ENCODE peak calls at places on chromosomes 11 and 22, in ten cellular contexts. One of them, this sample, is unnamed.

GRCh38 chr11:63840356-63841060 is 1.6 kb downstream of the MARK2 start:
- DNase-seq in AG04450: no peak
- DNase-seq in retinal pigment epithelial cell: no peak
- DNase-seq in tibial artery: no peak
- DNase-seq in IMR-90: no peak
- DNase-seq in CD4-positive, alpha-beta T cell: no peak
- DNase-seq in MCF 10A: peak
- DNase-seq in tibial nerve: no peak
- DNase-seq in HL-60: peak
- DNase-seq in stomach: no peak
- DNase-seq in this sample: no peak

GRCh38 chr11:297666-298405 is 1.5 kb downstream of the IFITM5 start:
- DNase-seq in CD4-positive, alpha-beta T cell: peak
- DNase-seq in MCF 10A: no peak
- DNase-seq in retinal pigment epithelial cell: no peak
- DNase-seq in tibial artery: peak
- DNase-seq in stomach: no peak
- DNase-seq in IMR-90: no peak
- DNase-seq in AG04450: no peak
- DNase-seq in tibial nerve: peak
- DNase-seq in HL-60: no peak
- DNase-seq in this sample: no peak

GRCh38 chr22:50621491-50621880 is 6.5 kb downstream of the ARSA start:
- DNase-seq in MCF 10A: peak
- DNase-seq in tibial nerve: no peak
- DNase-seq in retinal pigment epithelial cell: no peak
- DNase-seq in CD4-positive, alpha-beta T cell: peak
- DNase-seq in IMR-90: no peak
- DNase-seq in AG04450: no peak
- DNase-seq in tibial artery: peak
- DNase-seq in HL-60: peak
- DNase-seq in stomach: no peak
- DNase-seq in this sample: no peak

GRCh38 chr11:79045811-79046304 is 395.0 kb downstream of the TENM4 start:
- DNase-seq in tibial nerve: no peak
- DNase-seq in MCF 10A: peak
- DNase-seq in IMR-90: peak
- DNase-seq in AG04450: no peak
- DNase-seq in CD4-positive, alpha-beta T cell: no peak
- DNase-seq in tibial artery: no peak
- DNase-seq in stomach: no peak
- DNase-seq in retinal pigment epithelial cell: no peak
- DNase-seq in HL-60: no peak
- DNase-seq in this sample: no peak

GRCh38 chr11:69674267-69674885 is 777 bp downstream of the LTO1 start:
- DNase-seq in tibial nerve: no peak
- DNase-seq in CD4-positive, alpha-beta T cell: no peak
- DNase-seq in retinal pigment epithelial cell: peak
- DNase-seq in tibial artery: no peak
- DNase-seq in IMR-90: peak
- DNase-seq in AG04450: peak
- DNase-seq in HL-60: peak
- DNase-seq in MCF 10A: peak
- DNase-seq in stomach: peak
- DNase-seq in this sample: no peak

GRCh38 chr11:23727821-23728220 is 769.0 kb upstream of the LUZP2 start:
- DNase-seq in stomach: no peak
- DNase-seq in IMR-90: peak
- DNase-seq in AG04450: peak
- DNase-seq in CD4-positive, alpha-beta T cell: no peak
- DNase-seq in tibial nerve: no peak
- DNase-seq in MCF 10A: peak
- DNase-seq in HL-60: no peak
- DNase-seq in retinal pigment epithelial cell: peak
- DNase-seq in tibial artery: no peak
- DNase-seq in this sample: no peak

GRCh38 chr22:25702046-25702445 is 39.9 kb upstream of the MYO18B start:
- DNase-seq in tibial nerve: no peak
- DNase-seq in IMR-90: peak
- DNase-seq in AG04450: no peak
- DNase-seq in HL-60: no peak
- DNase-seq in retinal pigment epithelial cell: no peak
- DNase-seq in tibial artery: no peak
- DNase-seq in stomach: no peak
- DNase-seq in CD4-positive, alpha-beta T cell: no peak
- DNase-seq in MCF 10A: peak
- DNase-seq in this sample: no peak

GRCh38 chr11:69536406-69536805 is 54.9 kb downstream of the LINC01488 start:
- DNase-seq in MCF 10A: no peak
- DNase-seq in stomach: no peak
- DNase-seq in CD4-positive, alpha-beta T cell: no peak
- DNase-seq in AG04450: no peak
- DNase-seq in tibial nerve: no peak
- DNase-seq in retinal pigment epithelial cell: no peak
- DNase-seq in tibial artery: peak
- DNase-seq in HL-60: no peak
- DNase-seq in IMR-90: no peak
- DNase-seq in this sample: no peak

GRCh38 chr22:46501701-46502100 is 35.7 kb downstream of the CELSR1 start:
- DNase-seq in tibial artery: no peak
- DNase-seq in MCF 10A: peak
- DNase-seq in CD4-positive, alpha-beta T cell: no peak
- DNase-seq in AG04450: peak
- DNase-seq in HL-60: no peak
- DNase-seq in tibial nerve: no peak
- DNase-seq in retinal pigment epithelial cell: peak
- DNase-seq in stomach: no peak
- DNase-seq in IMR-90: peak
- DNase-seq in this sample: no peak

GRCh38 chr22:19756288-19757128 is 4.1 kb upstream of the TBX1 start:
- DNase-seq in MCF 10A: peak
- DNase-seq in IMR-90: no peak
- DNase-seq in CD4-positive, alpha-beta T cell: peak
- DNase-seq in tibial artery: no peak
- DNase-seq in retinal pigment epithelial cell: no peak
- DNase-seq in HL-60: peak
- DNase-seq in AG04450: no peak
- DNase-seq in tibial nerve: no peak
- DNase-seq in stomach: peak
- DNase-seq in this sample: no peak

GRCh38 chr11:31000412-31000811 is 369.1 kb downstream of the DCDC1 start:
- DNase-seq in HL-60: no peak
- DNase-seq in stomach: no peak
- DNase-seq in AG04450: no peak
- DNase-seq in MCF 10A: no peak
- DNase-seq in IMR-90: no peak
- DNase-seq in tibial artery: no peak
- DNase-seq in tibial nerve: no peak
- DNase-seq in retinal pigment epithelial cell: no peak
- DNase-seq in CD4-positive, alpha-beta T cell: no peak
- DNase-seq in this sample: no peak

GRCh38 chr11:102268083-102268984 is 49.0 kb upstream of the BIRC3 start:
- DNase-seq in MCF 10A: peak
- DNase-seq in stomach: peak
- DNase-seq in tibial nerve: peak
- DNase-seq in retinal pigment epithelial cell: no peak
- DNase-seq in AG04450: no peak
- DNase-seq in HL-60: peak
- DNase-seq in CD4-positive, alpha-beta T cell: peak
- DNase-seq in IMR-90: peak
- DNase-seq in tibial artery: peak
- DNase-seq in this sample: peak
- TF ChIP-seq CTCF in MCF 10A: peak
- TF ChIP-seq CTCF in stomach: peak
- TF ChIP-seq CTCF in tibial nerve: peak
- TF ChIP-seq CTCF in retinal pigment epithelial cell: peak
- TF ChIP-seq CTCF in AG04450: peak
- TF ChIP-seq CTCF in HL-60: no peak
- TF ChIP-seq CTCF in CD4-positive, alpha-beta T cell: peak
- TF ChIP-seq CTCF in IMR-90: peak
- TF ChIP-seq CTCF in tibial artery: peak
- TF ChIP-seq CTCF in this sample: no peak

DNA sequence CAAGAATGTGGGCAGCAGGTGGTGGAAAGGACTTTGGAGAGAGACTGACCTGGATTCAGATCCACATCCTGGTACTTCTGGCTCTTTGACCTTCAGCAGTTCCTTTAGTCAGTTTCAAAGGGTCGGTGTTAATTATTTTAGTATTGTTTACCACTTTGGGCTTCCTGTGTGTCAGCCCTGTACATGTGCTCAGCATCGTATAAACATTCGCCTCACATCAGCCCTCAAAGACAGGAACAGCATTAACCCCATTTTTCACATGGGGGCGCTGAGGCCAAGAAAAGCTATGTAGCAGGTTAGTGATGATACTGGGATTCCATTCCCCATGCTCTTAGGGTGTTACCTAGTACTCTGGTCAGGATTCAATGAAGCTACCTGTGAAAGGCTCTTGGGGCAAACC is 72.1 kb upstream of the YWHAH start:
- DNase-seq in MCF 10A: peak
- DNase-seq in CD4-positive, alpha-beta T cell: no peak
- DNase-seq in stomach: peak
- DNase-seq in retinal pigment epithelial cell: no peak
- DNase-seq in tibial artery: no peak
- DNase-seq in HL-60: peak
- DNase-seq in AG04450: no peak
- DNase-seq in tibial nerve: no peak
- DNase-seq in IMR-90: no peak
- DNase-seq in this sample: peak
- TF ChIP-seq CTCF in MCF 10A: no peak
- TF ChIP-seq CTCF in CD4-positive, alpha-beta T cell: no peak
- TF ChIP-seq CTCF in stomach: peak
- TF ChIP-seq CTCF in retinal pigment epithelial cell: no peak
- TF ChIP-seq CTCF in tibial artery: no peak
- TF ChIP-seq CTCF in HL-60: no peak
- TF ChIP-seq CTCF in AG04450: no peak
- TF ChIP-seq CTCF in tibial nerve: no peak
- TF ChIP-seq CTCF in IMR-90: no peak
- TF ChIP-seq CTCF in this sample: no peak

GRCh38 chr22:21652010-21652546 is 10.0 kb downstream of the SDF2L1 start:
- DNase-seq in retinal pigment epithelial cell: peak
- DNase-seq in tibial artery: peak
- DNase-seq in CD4-positive, alpha-beta T cell: peak
- DNase-seq in stomach: peak
- DNase-seq in tibial nerve: peak
- DNase-seq in HL-60: peak
- DNase-seq in IMR-90: peak
- DNase-seq in MCF 10A: peak
- DNase-seq in AG04450: peak
- DNase-seq in this sample: peak
- TF ChIP-seq CTCF in retinal pigment epithelial cell: no peak
- TF ChIP-seq CTCF in tibial artery: no peak
- TF ChIP-seq CTCF in CD4-positive, alpha-beta T cell: no peak
- TF ChIP-seq CTCF in stomach: no peak
- TF ChIP-seq CTCF in tibial nerve: no peak
- TF ChIP-seq CTCF in HL-60: no peak
- TF ChIP-seq CTCF in IMR-90: no peak
- TF ChIP-seq CTCF in MCF 10A: no peak
- TF ChIP-seq CTCF in AG04450: no peak
- TF ChIP-seq CTCF in this sample: no peak

GRCh38 chr11:75597636-75598035 is 35.6 kb downstream of the SERPINH1 start:
- DNase-seq in tibial nerve: no peak
- DNase-seq in CD4-positive, alpha-beta T cell: no peak
- DNase-seq in tibial artery: no peak
- DNase-seq in retinal pigment epithelial cell: no peak
- DNase-seq in stomach: no peak
- DNase-seq in AG04450: no peak
- DNase-seq in HL-60: peak
- DNase-seq in IMR-90: no peak
- DNase-seq in MCF 10A: peak
- DNase-seq in this sample: peak
- TF ChIP-seq CTCF in tibial nerve: peak
- TF ChIP-seq CTCF in CD4-positive, alpha-beta T cell: no peak
- TF ChIP-seq CTCF in tibial artery: no peak
- TF ChIP-seq CTCF in retinal pigment epithelial cell: peak
- TF ChIP-seq CTCF in stomach: no peak
- TF ChIP-seq CTCF in AG04450: peak
- TF ChIP-seq CTCF in HL-60: peak
- TF ChIP-seq CTCF in IMR-90: peak
- TF ChIP-seq CTCF in MCF 10A: peak
- TF ChIP-seq CTCF in this sample: no peak

GRCh38 chr11:120210651-120211521 is at the start of gene OAF:
- DNase-seq in stomach: peak
- DNase-seq in AG04450: peak
- DNase-seq in HL-60: peak
- DNase-seq in tibial nerve: peak
- DNase-seq in tibial artery: no peak
- DNase-seq in IMR-90: peak
- DNase-seq in MCF 10A: peak
- DNase-seq in CD4-positive, alpha-beta T cell: peak
- DNase-seq in retinal pigment epithelial cell: peak
- DNase-seq in this sample: peak
- TF ChIP-seq CTCF in stomach: peak
- TF ChIP-seq CTCF in AG04450: no peak
- TF ChIP-seq CTCF in HL-60: no peak
- TF ChIP-seq CTCF in tibial nerve: peak
- TF ChIP-seq CTCF in tibial artery: peak
- TF ChIP-seq CTCF in IMR-90: peak
- TF ChIP-seq CTCF in MCF 10A: peak
- TF ChIP-seq CTCF in CD4-positive, alpha-beta T cell: no peak
- TF ChIP-seq CTCF in retinal pigment epithelial cell: no peak
- TF ChIP-seq CTCF in this sample: no peak

GRCh38 chr11:111360150-111361043 is 18.7 kb downstream of the POU2AF1 start:
- DNase-seq in tibial nerve: no peak
- DNase-seq in stomach: peak
- DNase-seq in tibial artery: no peak
- DNase-seq in MCF 10A: no peak
- DNase-seq in IMR-90: no peak
- DNase-seq in retinal pigment epithelial cell: no peak
- DNase-seq in CD4-positive, alpha-beta T cell: no peak
- DNase-seq in AG04450: no peak
- DNase-seq in HL-60: no peak
- DNase-seq in this sample: no peak

GRCh38 chr11:111357150-111358037 is 21.7 kb downstream of the POU2AF1 start:
- DNase-seq in AG04450: no peak
- DNase-seq in IMR-90: no peak
- DNase-seq in tibial nerve: no peak
- DNase-seq in retinal pigment epithelial cell: no peak
- DNase-seq in stomach: no peak
- DNase-seq in CD4-positive, alpha-beta T cell: no peak
- DNase-seq in HL-60: no peak
- DNase-seq in MCF 10A: no peak
- DNase-seq in tibial artery: no peak
- DNase-seq in this sample: no peak

GRCh38 chr11:111358038-111359001 is 20.8 kb downstream of the POU2AF1 start:
- DNase-seq in tibial artery: no peak
- DNase-seq in MCF 10A: no peak
- DNase-seq in tibial nerve: no peak
- DNase-seq in AG04450: no peak
- DNase-seq in IMR-90: no peak
- DNase-seq in stomach: peak
- DNase-seq in HL-60: no peak
- DNase-seq in CD4-positive, alpha-beta T cell: no peak
- DNase-seq in retinal pigment epithelial cell: no peak
- DNase-seq in this sample: no peak

GRCh38 chr11:111361082-111361801 is 17.8 kb downstream of the POU2AF1 start:
- DNase-seq in MCF 10A: peak
- DNase-seq in tibial artery: no peak
- DNase-seq in HL-60: no peak
- DNase-seq in IMR-90: no peak
- DNase-seq in tibial nerve: no peak
- DNase-seq in CD4-positive, alpha-beta T cell: no peak
- DNase-seq in AG04450: no peak
- DNase-seq in retinal pigment epithelial cell: no peak
- DNase-seq in stomach: no peak
- DNase-seq in this sample: no peak

GRCh38 chr11:111359223-111360149 is 19.6 kb downstream of the POU2AF1 start:
- DNase-seq in retinal pigment epithelial cell: no peak
- DNase-seq in AG04450: no peak
- DNase-seq in tibial artery: no peak
- DNase-seq in stomach: no peak
- DNase-seq in tibial nerve: no peak
- DNase-seq in HL-60: no peak
- DNase-seq in CD4-positive, alpha-beta T cell: no peak
- DNase-seq in IMR-90: no peak
- DNase-seq in MCF 10A: no peak
- DNase-seq in this sample: no peak
- TF ChIP-seq CTCF in retinal pigment epithelial cell: no peak
- TF ChIP-seq CTCF in AG04450: no peak
- TF ChIP-seq CTCF in tibial artery: no peak
- TF ChIP-seq CTCF in stomach: no peak
- TF ChIP-seq CTCF in tibial nerve: no peak
- TF ChIP-seq CTCF in HL-60: no peak
- TF ChIP-seq CTCF in CD4-positive, alpha-beta T cell: no peak
- TF ChIP-seq CTCF in IMR-90: peak
- TF ChIP-seq CTCF in MCF 10A: no peak
- TF ChIP-seq CTCF in this sample: no peak

This sample was measured in endothelial cell.